ENCODE peak calls at places on chromosomes 3 and 15, in nine cellular contexts. Z is activated T-cell treated with anti-CD3 and anti-CD28 coated beads, Interleukin-2, amount 50 U/mL, for 72 hours; C is head of caudate nucleus; H is nephron progenitor cell; P is mammary epithelial cell; J is activated naive CD8-positive, alpha-beta T cell treated with anti-CD3 and anti-CD28 coated beads, Interleukin-2, amount 50 U/mL, for 16 hours; S is T-helper 9 cell; Q is activated CD8-positive, alpha-beta memory T cell treated with anti-CD3 and anti-CD28 coated beads for 48 hours; L is COR-L47. F is an unnamed sample.

GRCh38 chr15:64622410-64623260 is 152.8 kb downstream of the RBPMS2 start:
- DNase-seq in Q (no peak), L (no peak), S (peak; percentile 22), P (no peak), Z (peak; percentile 58), C (no peak), J (no peak), H (no peak), F (no peak)

GRCh38 chr3:42638339-42638842 is 15.1 kb upstream of the ZBTB47 start:
- DNase-seq in S (no peak), H (no peak), C (no peak), Q (no peak), L (no peak), J (no peak), P (no peak), Z (peak; percentile 66), F (no peak)

GRCh38 chr15:57517027-57517671 is 74.6 kb upstream of the MYZAP start:
- DNase-seq in Q (no peak), S (no peak), J (no peak), P (no peak), Z (no peak), H (no peak), C (no peak), L (no peak), F (no peak)

GRCh38 chr15:90039996-90040395 is 38.9 kb downstream of the ZNF710 start:
- DNase-seq in P (no peak), S (no peak), H (no peak), Z (no peak), Q (no peak), J (no peak), L (no peak), C (no peak), F (no peak)

GRCh38 chr3:106827515-106828213 is 549.6 kb upstream of the CCDC54 start:
- DNase-seq in C (no peak), P (peak; percentile 38), L (no peak), Z (no peak), Q (no peak), J (no peak), H (no peak), S (no peak), F (no peak)

GRCh38 chr15:74411686-74412085 is 22.1 kb downstream of the SEMA7A start:
- DNase-seq in L (no peak), S (no peak), P (no peak), Q (no peak), Z (no peak), C (no peak), J (no peak), H (no peak), F (no peak)

GRCh38 chr3:77256584-77257488 is 216.9 kb downstream of the ROBO2 start:
- DNase-seq in Q (no peak), L (peak; percentile 82), Z (no peak), C (no peak), S (no peak), H (no peak), J (no peak), P (no peak), F (no peak)

GRCh38 chr3:155676252-155676981 is 68.5 kb downstream of the PLCH1 start:
- DNase-seq in S (no peak), C (no peak), H (no peak), Q (no peak), L (no peak), P (peak; percentile 53), Z (no peak), J (no peak), F (no peak)

GRCh38 chr15:84969257-84969656 is 12.4 kb upstream of the PDE8A start:
- DNase-seq in S (no peak), J (no peak), P (no peak), H (no peak), C (peak; percentile 54), Z (no peak), L (no peak), Q (no peak), F (no peak)

GRCh38 chr3:99365396-99365795 is 273.0 kb upstream of the COL8A1 start:
- DNase-seq in S (no peak), P (no peak), L (no peak), Q (no peak), J (no peak), C (no peak), Z (no peak), H (no peak), F (no peak)

GRCh38 chr3:10213156-10213792 is 35.0 kb upstream of the TATDN2 start:
- DNase-seq in C (no peak), P (no peak), J (no peak), S (no peak), Z (no peak), L (no peak), H (no peak), Q (no peak), F (no peak)

GRCh38 chr3:33030246-33030645 is 66.7 kb downstream of the GLB1 start:
- DNase-seq in J (no peak), S (no peak), P (no peak), C (no peak), Q (no peak), L (no peak), Z (no peak), H (no peak), F (no peak)

GRCh38 chr15:86201313-86202008 is 121.8 kb downstream of the AGBL1 start:
- DNase-seq in C (no peak), Z (no peak), L (no peak), J (no peak), H (no peak), P (peak; percentile 2), Q (no peak), S (no peak), F (no peak)

GRCh38 chr3:13528217-13528801 is 20.6 kb upstream of the FBLN2 start:
- DNase-seq in L (no peak), P (no peak), J (no peak), C (no peak), H (no peak), Z (no peak), Q (no peak), S (no peak), F (no peak)

GRCh38 chr15:99408236-99409096 is 157.2 kb downstream of the LRRC28 start:
- DNase-seq in P (peak; percentile 39), J (no peak), S (no peak), H (no peak), Q (no peak), L (no peak), Z (no peak), C (no peak), F (no peak)

GRCh38 chr3:133931084-133931483 is 35.4 kb upstream of the RAB6B start:
- DNase-seq in L (no peak), P (no peak), S (no peak), Z (no peak), J (no peak), H (no peak), C (peak; percentile 18), Q (no peak), F (no peak)

GRCh38 chr3:30266536-30266935 is 339.9 kb upstream of the TGFBR2 start:
- DNase-seq in C (no peak), H (no peak), L (no peak), P (no peak), Q (no peak), Z (no peak), J (no peak), S (no peak), F (no peak)

GRCh38 chr3:127542441-127542952 is 48.0 kb downstream of the TPRA1 start:
- DNase-seq in Z (no peak), P (no peak), J (no peak), C (no peak), H (no peak), S (no peak), L (peak; percentile 95), Q (no peak), F (no peak)

GRCh38 chr3:127675651-127676391 is 3.1 kb downstream of the ABTB1 start:
- DNase-seq in J (no peak), Z (no peak), S (no peak), Q (no peak), C (peak; percentile 34), H (no peak), L (no peak), P (no peak), F (no peak)

GRCh38 chr3:135887220-135887619 is 78.3 kb upstream of the PPP2R3A start:
- DNase-seq in Q (no peak), C (no peak), H (no peak), Z (no peak), J (no peak), L (no peak), S (no peak), P (peak; percentile 93), F (no peak)

GRCh38 chr15:37103475-37104071 is 3.2 kb upstream of the MEIS2 start:
- DNase-seq in J (no peak), Z (no peak), S (no peak), H (peak; percentile 33), Q (no peak), P (no peak), L (no peak), C (no peak), F (no peak)

GRCh38 chr3:29140706-29141105 is 140.2 kb upstream of the RBMS3 start:
- DNase-seq in L (no peak), Q (no peak), P (no peak), J (no peak), S (no peak), Z (no peak), H (no peak), C (no peak), F (no peak)

GRCh38 chr15:52370010-52370409 is 74.4 kb upstream of the MYO5C start:
- DNase-seq in Q (no peak), S (no peak), J (no peak), H (no peak), L (no peak), P (peak; percentile 31), Z (no peak), C (no peak), F (no peak)

GRCh38 chr3:124078978-124079911 is 87.3 kb upstream of the ROPN1 start:
- DNase-seq in C (no peak), J (no peak), H (peak; percentile 27), S (no peak), Q (no peak), Z (peak; percentile 11), L (peak; percentile 63), P (peak; percentile 9), F (no peak)

GRCh38 chr3:56413911-56414310 is 54.4 kb downstream of the ERC2 start:
- DNase-seq in C (no peak), P (no peak), Q (no peak), J (no peak), H (no peak), L (no peak), Z (no peak), S (no peak), F (no peak)

GRCh38 chr3:188947401-188947982 is 224.3 kb upstream of the TPRG1 start:
- DNase-seq in Z (no peak), J (no peak), L (peak; percentile 90), H (peak; percentile 90), Q (no peak), S (no peak), P (peak; percentile 85), C (peak; percentile 88), F (peak; percentile 81)

GRCh38 chr15:81411969-81412633 is 38.1 kb upstream of the TMC3 start:
- DNase-seq in H (no peak), S (no peak), P (no peak), J (no peak), Q (no peak), C (no peak), L (no peak), Z (no peak), F (no peak)

GRCh38 chr3:169792359-169792758 is 19.2 kb downstream of the MYNN start:
- DNase-seq in H (no peak), L (no peak), J (no peak), P (no peak), C (no peak), Q (no peak), S (no peak), Z (no peak), F (no peak)

GRCh38 chr3:42612147-42612680 is 11.7 kb downstream of the NKTR start:
- DNase-seq in Q (no peak), C (no peak), J (no peak), P (no peak), S (no peak), L (no peak), H (no peak), Z (no peak), F (no peak)

GRCh38 chr3:149593416-149594160 is 64.2 kb downstream of the WWTR1 start:
- DNase-seq in Z (no peak), C (no peak), P (no peak), L (no peak), Q (no peak), J (no peak), H (no peak), S (no peak), F (no peak)

GRCh38 chr3:14989943-14990753 is 42.8 kb downstream of the NR2C2 start:
- DNase-seq in C (no peak), Q (no peak), J (no peak), P (peak; percentile 11), L (no peak), H (peak; percentile 6), S (no peak), Z (no peak), F (peak; percentile 46)

F was measured in heart right ventricle.